ENCODE peak calls at places on chromosomes 2 and 18, in eight cellular contexts. One of them, this sample, is unnamed.

GRCh38 chr2:26394694-26395093 is 7.0 kb upstream of the DRC1 start:
- DNase-seq in uterus: no peak
- DNase-seq in A549: no peak
- DNase-seq in breast epithelium: no peak
- DNase-seq in HepG2: no peak
- DNase-seq in suprapubic skin: no peak
- DNase-seq in H1: no peak
- DNase-seq in adrenal gland: no peak
- DNase-seq in this sample: no peak

GRCh38 chr18:30920757-30921156 is 121.8 kb downstream of the DSC3 start:
- DNase-seq in uterus: no peak
- DNase-seq in A549: no peak
- DNase-seq in breast epithelium: no peak
- DNase-seq in HepG2: no peak
- DNase-seq in suprapubic skin: no peak
- DNase-seq in H1: no peak
- DNase-seq in adrenal gland: no peak
- DNase-seq in this sample: no peak

GRCh38 chr2:212254331-212254730 is 284.3 kb downstream of the ERBB4 start:
- DNase-seq in uterus: no peak
- DNase-seq in A549: no peak
- DNase-seq in breast epithelium: no peak
- DNase-seq in HepG2: no peak
- DNase-seq in suprapubic skin: no peak
- DNase-seq in H1: no peak
- DNase-seq in adrenal gland: no peak
- DNase-seq in this sample: no peak

GRCh38 chr2:121202541-121203310 is 82.3 kb downstream of the TFCP2L1 start:
- DNase-seq in uterus: no peak
- DNase-seq in A549: no peak
- DNase-seq in breast epithelium: no peak
- DNase-seq in HepG2: no peak
- DNase-seq in suprapubic skin: no peak
- DNase-seq in H1: no peak
- DNase-seq in adrenal gland: no peak
- DNase-seq in this sample: no peak

GRCh38 chr2:11073251-11073650 is 82.0 kb upstream of the SLC66A3 start:
- DNase-seq in uterus: no peak
- DNase-seq in A549: peak
- DNase-seq in breast epithelium: no peak
- DNase-seq in HepG2: peak
- DNase-seq in suprapubic skin: no peak
- DNase-seq in H1: peak
- DNase-seq in adrenal gland: peak
- DNase-seq in this sample: no peak

GRCh38 chr18:3451166-3451988 is 1.4 kb downstream of the TGIF1 start:
- DNase-seq in uterus: peak
- DNase-seq in A549: peak
- DNase-seq in breast epithelium: peak
- DNase-seq in HepG2: peak
- DNase-seq in suprapubic skin: peak
- DNase-seq in H1: peak
- DNase-seq in adrenal gland: peak
- DNase-seq in this sample: peak

GRCh38 chr2:43826305-43827250 is 12.1 kb downstream of the ABCG5 start:
- DNase-seq in uterus: no peak
- DNase-seq in A549: no peak
- DNase-seq in breast epithelium: no peak
- DNase-seq in HepG2: no peak
- DNase-seq in suprapubic skin: no peak
- DNase-seq in H1: no peak
- DNase-seq in adrenal gland: no peak
- DNase-seq in this sample: no peak

GRCh38 chr2:188196343-188197008 is 95.2 kb upstream of the GULP1 start:
- DNase-seq in uterus: no peak
- DNase-seq in A549: no peak
- DNase-seq in breast epithelium: no peak
- DNase-seq in HepG2: no peak
- DNase-seq in suprapubic skin: no peak
- DNase-seq in H1: no peak
- DNase-seq in adrenal gland: no peak
- DNase-seq in this sample: no peak

GRCh38 chr2:217978536-217979150 is 24.2 kb downstream of the TNS1 start:
- DNase-seq in uterus: peak
- DNase-seq in A549: no peak
- DNase-seq in breast epithelium: no peak
- DNase-seq in HepG2: no peak
- DNase-seq in suprapubic skin: peak
- DNase-seq in H1: peak
- DNase-seq in adrenal gland: peak
- DNase-seq in this sample: no peak

GRCh38 chr2:88591684-88592083 is 35.6 kb downstream of the EIF2AK3 start:
- DNase-seq in uterus: no peak
- DNase-seq in A549: no peak
- DNase-seq in breast epithelium: no peak
- DNase-seq in HepG2: no peak
- DNase-seq in suprapubic skin: no peak
- DNase-seq in H1: no peak
- DNase-seq in adrenal gland: no peak
- DNase-seq in this sample: no peak

GRCh38 chr2:83972123-83972522 is 487.0 kb downstream of the SUCLG1 start:
- DNase-seq in uterus: no peak
- DNase-seq in A549: no peak
- DNase-seq in breast epithelium: no peak
- DNase-seq in HepG2: no peak
- DNase-seq in suprapubic skin: no peak
- DNase-seq in H1: no peak
- DNase-seq in adrenal gland: no peak
- DNase-seq in this sample: no peak

GRCh38 chr2:99140056-99140859 is 1.2 kb upstream of the C2orf15 start:
- DNase-seq in uterus: no peak
- DNase-seq in A549: no peak
- DNase-seq in breast epithelium: no peak
- DNase-seq in HepG2: peak
- DNase-seq in suprapubic skin: no peak
- DNase-seq in H1: no peak
- DNase-seq in adrenal gland: no peak
- DNase-seq in this sample: no peak

GRCh38 chr2:99141110-99142108 is at the start of gene C2orf15:
- DNase-seq in uterus: peak
- DNase-seq in A549: peak
- DNase-seq in breast epithelium: peak
- DNase-seq in HepG2: peak
- DNase-seq in suprapubic skin: peak
- DNase-seq in H1: peak
- DNase-seq in adrenal gland: peak
- DNase-seq in this sample: peak

GRCh38 chr2:99139003-99139402 is 2.5 kb upstream of the C2orf15 start:
- DNase-seq in uterus: no peak
- DNase-seq in A549: no peak
- DNase-seq in breast epithelium: no peak
- DNase-seq in HepG2: no peak
- DNase-seq in suprapubic skin: no peak
- DNase-seq in H1: no peak
- DNase-seq in adrenal gland: peak
- DNase-seq in this sample: no peak

GRCh38 chr2:99140860-99141109 is 722 bp upstream of the C2orf15 start:
- DNase-seq in uterus: no peak
- DNase-seq in A549: no peak
- DNase-seq in breast epithelium: no peak
- DNase-seq in HepG2: no peak
- DNase-seq in suprapubic skin: no peak
- DNase-seq in H1: no peak
- DNase-seq in adrenal gland: no peak
- DNase-seq in this sample: no peak
- TF ChIP-seq POLR2A in uterus: peak
- TF ChIP-seq POLR2A in A549: peak
- TF ChIP-seq POLR2A in breast epithelium: no peak
- TF ChIP-seq POLR2A in HepG2: no peak
- TF ChIP-seq POLR2A in suprapubic skin: no peak
- TF ChIP-seq POLR2A in H1: no peak
- TF ChIP-seq POLR2A in adrenal gland: peak
- TF ChIP-seq POLR2A in this sample: peak

GRCh38 chr2:118834440-118834810 is 13.0 kb downstream of the EN1 start:
- DNase-seq in uterus: no peak
- DNase-seq in A549: no peak
- DNase-seq in breast epithelium: no peak
- DNase-seq in HepG2: no peak
- DNase-seq in suprapubic skin: peak
- DNase-seq in H1: no peak
- DNase-seq in adrenal gland: no peak
- DNase-seq in this sample: no peak
- TF ChIP-seq CTCF in uterus: no peak
- TF ChIP-seq CTCF in A549: no peak
- TF ChIP-seq CTCF in breast epithelium: no peak
- TF ChIP-seq CTCF in HepG2: no peak
- TF ChIP-seq CTCF in suprapubic skin: no peak
- TF ChIP-seq CTCF in H1: no peak
- TF ChIP-seq CTCF in adrenal gland: no peak
- TF ChIP-seq CTCF in this sample: no peak

DNA sequence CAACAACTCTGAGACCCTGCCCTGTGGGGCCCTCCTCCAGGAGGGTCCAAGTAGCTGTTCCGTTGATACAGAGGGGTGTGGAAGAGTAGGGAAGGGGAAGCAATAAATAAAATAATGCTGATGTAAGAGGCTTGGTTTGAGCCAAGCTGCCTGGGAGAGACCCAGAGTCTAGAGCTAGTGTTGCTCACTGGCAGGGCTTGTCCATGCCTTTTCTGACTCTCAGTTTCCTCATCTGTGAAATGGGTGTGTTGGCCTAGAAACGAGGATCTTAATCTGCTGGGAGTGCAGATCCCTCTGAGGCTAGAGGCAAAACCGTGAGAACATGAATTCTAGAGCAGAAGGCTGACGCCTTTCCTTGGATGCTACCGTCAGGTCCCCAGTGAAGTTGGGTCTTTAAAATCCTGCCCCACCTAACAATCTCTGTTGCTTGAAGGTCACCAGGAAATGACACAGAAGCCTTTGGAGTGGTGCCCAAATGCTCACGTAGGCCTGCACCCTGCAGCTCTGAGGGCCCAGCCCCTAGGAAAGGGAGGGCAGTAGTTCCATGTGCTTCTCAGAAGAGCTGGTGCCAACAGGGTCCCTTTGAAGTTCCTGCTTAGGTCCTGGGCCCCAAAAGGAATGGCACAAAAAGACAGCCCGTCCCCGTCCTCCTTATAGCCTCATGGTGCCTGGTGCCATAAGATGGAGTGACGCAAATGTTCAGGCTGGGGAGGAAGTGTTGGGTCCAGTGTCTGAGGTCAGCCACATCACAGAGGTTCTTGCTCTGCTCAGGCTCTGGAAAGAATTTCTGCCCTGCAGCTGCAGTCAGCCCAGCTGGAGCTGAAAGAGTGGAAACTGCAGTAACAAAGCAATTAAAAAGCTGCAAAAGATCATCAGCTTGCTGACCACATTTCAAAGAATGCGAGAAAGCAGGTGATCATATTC is 73.2 kb upstream of the SMAD2 start:
- DNase-seq in uterus: no peak
- DNase-seq in A549: peak
- DNase-seq in breast epithelium: no peak
- DNase-seq in HepG2: no peak
- DNase-seq in suprapubic skin: no peak
- DNase-seq in H1: no peak
- DNase-seq in adrenal gland: peak
- DNase-seq in this sample: no peak
- TF ChIP-seq POLR2A in uterus: no peak
- TF ChIP-seq POLR2A in A549: no peak
- TF ChIP-seq POLR2A in breast epithelium: no peak
- TF ChIP-seq POLR2A in HepG2: no peak
- TF ChIP-seq POLR2A in suprapubic skin: no peak
- TF ChIP-seq POLR2A in H1: no peak
- TF ChIP-seq POLR2A in adrenal gland: no peak
- TF ChIP-seq POLR2A in this sample: no peak

GRCh38 chr18:9831046-9831722 is 54.6 kb upstream of the TXNDC2 start:
- DNase-seq in uterus: no peak
- DNase-seq in A549: no peak
- DNase-seq in breast epithelium: no peak
- DNase-seq in HepG2: no peak
- DNase-seq in suprapubic skin: no peak
- DNase-seq in H1: no peak
- DNase-seq in adrenal gland: no peak
- DNase-seq in this sample: no peak
- TF ChIP-seq CTCF in uterus: no peak
- TF ChIP-seq CTCF in A549: no peak
- TF ChIP-seq CTCF in breast epithelium: no peak
- TF ChIP-seq CTCF in HepG2: no peak
- TF ChIP-seq CTCF in suprapubic skin: no peak
- TF ChIP-seq CTCF in H1: no peak
- TF ChIP-seq CTCF in adrenal gland: no peak
- TF ChIP-seq CTCF in this sample: no peak

This sample was measured in esophagus squamous epithelium.